ENCODE peak calls at places on chromosomes 6 and 20, in four cellular contexts. One of them, this sample, is unnamed.

GRCh38 chr20:33732166-33732970 is 572 bp downstream of the ZNF341 start:
- DNase-seq in H1: peak; percentile 90
- DNase-seq in K562: peak; percentile 92
- DNase-seq in HCT116: peak; percentile 57
- DNase-seq in this sample: peak; percentile 82

GRCh38 chr20:50992336-50992732 is 30.6 kb downstream of the KCNG1 start:
- DNase-seq in H1: no peak
- DNase-seq in K562: no peak
- DNase-seq in HCT116: no peak
- DNase-seq in this sample: no peak

GRCh38 chr6:13873288-13874190 is 51.2 kb upstream of the RNF182 start:
- DNase-seq in H1: peak; percentile 95
- DNase-seq in K562: peak; percentile 88
- DNase-seq in HCT116: peak; percentile 51
- DNase-seq in this sample: peak; percentile 69

GRCh38 chr6:136930528-136930927 is 8.4 kb downstream of the SLC35D3 start:
- DNase-seq in H1: no peak
- DNase-seq in K562: no peak
- DNase-seq in HCT116: no peak
- DNase-seq in this sample: no peak

GRCh38 chr6:92690997-92691599 is 728.3 kb downstream of the EPHA7 start:
- DNase-seq in H1: no peak
- DNase-seq in K562: no peak
- DNase-seq in HCT116: no peak
- DNase-seq in this sample: no peak

GRCh38 chr6:146788115-146788514 is 189.3 kb downstream of the ADGB start:
- DNase-seq in H1: no peak
- DNase-seq in K562: no peak
- DNase-seq in HCT116: no peak
- DNase-seq in this sample: no peak

GRCh38 chr6:139983555-139984276 is 609.3 kb upstream of the CITED2 start:
- DNase-seq in H1: no peak
- DNase-seq in K562: no peak
- DNase-seq in HCT116: no peak
- DNase-seq in this sample: no peak

GRCh38 chr6:18586133-18586532 is 199.0 kb downstream of the RNF144B start:
- DNase-seq in H1: no peak
- DNase-seq in K562: no peak
- DNase-seq in HCT116: no peak
- DNase-seq in this sample: no peak

GRCh38 chr20:34015401-34016335 is 22.0 kb downstream of the RALY start:
- DNase-seq in H1: no peak
- DNase-seq in K562: no peak
- DNase-seq in HCT116: no peak
- DNase-seq in this sample: no peak

GRCh38 chr6:107118976-107119375 is 3.7 kb upstream of the BEND3 start:
- DNase-seq in H1: no peak
- DNase-seq in K562: peak; percentile 41
- DNase-seq in HCT116: no peak
- DNase-seq in this sample: no peak

GRCh38 chr20:63224272-63225081 is 8.5 kb upstream of the YTHDF1 start:
- DNase-seq in H1: no peak
- DNase-seq in K562: peak; percentile 56
- DNase-seq in HCT116: no peak
- DNase-seq in this sample: peak; percentile 56

GRCh38 chr6:129370268-129370916 is 339.6 kb downstream of the ARHGAP18 start:
- DNase-seq in H1: peak; percentile 54
- DNase-seq in K562: peak; percentile 43
- DNase-seq in HCT116: peak; percentile 45
- DNase-seq in this sample: peak; percentile 32

GRCh38 chr20:59151820-59152219 is 11.8 kb upstream of the ZNF831 start:
- DNase-seq in H1: no peak
- DNase-seq in K562: no peak
- DNase-seq in HCT116: no peak
- DNase-seq in this sample: no peak

GRCh38 chr6:149459761-149460160 is 25.1 kb downstream of the ZC3H12D start:
- DNase-seq in H1: no peak
- DNase-seq in K562: no peak
- DNase-seq in HCT116: no peak
- DNase-seq in this sample: no peak

GRCh38 chr6:69796081-69796626 is 656 bp downstream of the LMBRD1 start:
- DNase-seq in H1: no peak
- DNase-seq in K562: peak; percentile 66
- DNase-seq in HCT116: peak; percentile 63
- DNase-seq in this sample: peak; percentile 56

GRCh38 chr6:157840776-157841175 is 17.7 kb downstream of the SNX9 start:
- DNase-seq in H1: no peak
- DNase-seq in K562: peak; percentile 62
- DNase-seq in HCT116: no peak
- DNase-seq in this sample: no peak

GRCh38 chr6:93177918-93178317 is 241.4 kb downstream of the EPHA7 start:
- DNase-seq in H1: no peak
- DNase-seq in K562: no peak
- DNase-seq in HCT116: no peak
- DNase-seq in this sample: no peak

GRCh38 chr6:155077784-155078183 is 82.7 kb downstream of the TIAM2 start:
- DNase-seq in H1: no peak
- DNase-seq in K562: no peak
- DNase-seq in HCT116: no peak
- DNase-seq in this sample: peak; percentile 40

GRCh38 chr6:47733879-47734558 is 35.6 kb downstream of the ADGRF4 start:
- DNase-seq in H1: no peak
- DNase-seq in K562: peak; percentile 50
- DNase-seq in HCT116: peak; percentile 26
- DNase-seq in this sample: peak; percentile 28

GRCh38 chr20:46588532-46589509 is 38.4 kb upstream of the OCSTAMP start:
- DNase-seq in H1: no peak
- DNase-seq in K562: no peak
- DNase-seq in HCT116: no peak
- DNase-seq in this sample: no peak

GRCh38 chr20:24954151-24954550 is 5.1 kb downstream of the CST7 start:
- DNase-seq in H1: no peak
- DNase-seq in K562: no peak
- DNase-seq in HCT116: no peak
- DNase-seq in this sample: no peak

GRCh38 chr20:5845686-5846651 is 95.8 kb downstream of the SHLD1 start:
- DNase-seq in H1: no peak
- DNase-seq in K562: no peak
- DNase-seq in HCT116: no peak
- DNase-seq in this sample: no peak

GRCh38 chr6:151485616-151486015 is 8.2 kb upstream of the CCDC170 start:
- DNase-seq in H1: no peak
- DNase-seq in K562: no peak
- DNase-seq in HCT116: no peak
- DNase-seq in this sample: no peak

GRCh38 chr20:47032969-47033578 is 138.4 kb downstream of the EYA2 start:
- DNase-seq in H1: no peak
- DNase-seq in K562: no peak
- DNase-seq in HCT116: no peak
- DNase-seq in this sample: peak; percentile 45

DNA sequence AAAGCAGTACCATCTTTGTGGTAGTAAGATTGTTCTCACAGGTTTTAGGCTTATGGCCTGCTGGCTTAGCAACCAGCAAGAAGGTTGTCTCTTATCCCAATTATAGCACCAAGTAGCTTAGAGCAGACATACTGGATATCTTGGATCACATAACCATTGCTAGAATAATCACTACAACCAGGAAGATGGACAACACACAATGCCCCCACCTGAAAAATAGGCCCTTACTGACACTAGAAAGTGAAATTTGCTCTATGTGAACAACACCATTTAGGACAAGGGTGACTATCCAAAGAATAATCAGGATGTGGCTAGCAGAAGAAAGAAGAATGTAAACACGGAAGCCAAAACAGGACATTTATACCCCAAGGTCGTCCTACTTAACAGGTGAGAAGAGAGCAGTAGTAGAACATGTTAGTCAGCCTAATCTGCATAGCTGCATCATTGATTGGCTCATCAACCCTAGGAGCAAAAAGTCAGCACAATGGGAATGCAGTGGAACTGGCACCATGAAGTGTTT is 172.7 kb upstream of the MARCKS start:
- DNase-seq in H1: no peak
- DNase-seq in K562: no peak
- DNase-seq in HCT116: no peak
- DNase-seq in this sample: peak; percentile 24
- TF ChIP-seq FOSL1 in H1: no peak
- TF ChIP-seq FOSL1 in K562: no peak
- TF ChIP-seq FOSL1 in HCT116: no peak
- TF ChIP-seq FOSL1 in this sample: no peak

GRCh38 chr6:144931172-144932035 is 646.3 kb downstream of the UTRN start:
- DNase-seq in H1: peak; percentile 56
- DNase-seq in K562: peak; percentile 46
- DNase-seq in HCT116: no peak
- DNase-seq in this sample: peak; percentile 27
- TF ChIP-seq FOSL1 in H1: no peak
- TF ChIP-seq FOSL1 in K562: no peak
- TF ChIP-seq FOSL1 in HCT116: peak; percentile 6
- TF ChIP-seq FOSL1 in this sample: no peak

GRCh38 chr6:167811689-167812487 is 14.8 kb upstream of the AFDN start:
- DNase-seq in H1: peak; percentile 24
- DNase-seq in K562: peak; percentile 85
- DNase-seq in HCT116: no peak
- DNase-seq in this sample: no peak
- TF ChIP-seq FOSL1 in H1: no peak
- TF ChIP-seq FOSL1 in K562: no peak
- TF ChIP-seq FOSL1 in HCT116: no peak
- TF ChIP-seq FOSL1 in this sample: no peak

DNA sequence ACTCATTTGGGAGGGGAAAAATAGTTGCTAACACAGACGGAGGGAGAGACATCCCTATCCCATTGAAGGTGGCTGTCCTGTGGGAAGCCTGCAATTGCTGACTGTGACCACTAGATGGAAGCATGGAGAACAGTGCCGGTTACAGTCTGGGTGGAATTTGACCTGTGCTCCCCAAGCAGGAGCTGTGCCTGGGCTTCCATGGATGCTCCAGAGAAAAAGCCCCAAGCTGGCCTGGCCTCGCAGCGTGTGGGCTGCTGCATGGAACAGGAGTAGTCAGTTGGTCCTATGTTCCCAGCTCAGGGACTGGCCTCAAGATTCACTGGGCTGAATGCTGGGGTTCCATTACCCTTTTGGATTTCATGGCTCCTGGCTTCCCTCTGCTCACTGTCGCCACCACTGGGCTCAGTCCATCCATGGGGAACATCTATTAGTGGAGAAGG is 116.3 kb upstream of the CHD6 start:
- DNase-seq in H1: peak; percentile 74
- DNase-seq in K562: peak; percentile 71
- DNase-seq in HCT116: peak; percentile 37
- DNase-seq in this sample: peak; percentile 75
- TF ChIP-seq FOSL1 in H1: no peak
- TF ChIP-seq FOSL1 in K562: no peak
- TF ChIP-seq FOSL1 in HCT116: no peak
- TF ChIP-seq FOSL1 in this sample: no peak

GRCh38 chr6:167030222-167031072 is 31.2 kb downstream of the CEP43 start:
- DNase-seq in H1: no peak
- DNase-seq in K562: peak; percentile 51
- DNase-seq in HCT116: no peak
- DNase-seq in this sample: no peak

GRCh38 chr6:167034056-167034455 is 34.9 kb downstream of the CEP43 start:
- DNase-seq in H1: no peak
- DNase-seq in K562: no peak
- DNase-seq in HCT116: no peak
- DNase-seq in this sample: no peak

GRCh38 chr6:167027308-167027707 is 28.1 kb downstream of the CEP43 start:
- DNase-seq in H1: no peak
- DNase-seq in K562: no peak
- DNase-seq in HCT116: no peak
- DNase-seq in this sample: no peak

DNA sequence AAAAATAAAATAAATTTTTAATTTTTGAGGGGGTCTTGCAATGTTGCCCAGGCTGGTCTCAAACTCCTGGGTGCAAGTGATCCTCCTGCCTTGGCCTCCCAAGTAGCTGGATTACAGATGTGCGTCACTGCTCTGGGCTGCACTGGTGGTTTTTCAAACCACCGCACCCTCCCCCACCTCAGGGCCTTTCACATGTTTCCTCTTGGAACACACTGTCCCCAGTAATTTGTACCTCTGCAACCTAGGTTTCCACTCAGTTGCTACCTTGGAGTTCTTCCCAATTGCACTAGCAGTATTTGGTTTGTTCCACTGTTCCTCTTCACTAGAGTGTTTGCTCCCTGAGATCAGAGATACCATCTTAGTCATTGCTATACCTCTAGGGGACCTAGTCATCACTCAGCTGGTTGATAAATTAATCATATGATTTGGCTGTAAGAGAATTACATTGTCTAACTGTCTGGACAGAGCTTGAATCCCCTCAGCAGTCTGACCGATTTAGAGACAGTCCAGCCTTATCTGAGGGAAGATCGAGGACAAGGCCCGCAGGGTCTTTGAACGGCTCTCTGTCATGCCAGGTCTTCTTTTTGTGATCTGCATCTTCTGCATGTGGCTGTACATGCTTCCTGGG is 32.0 kb downstream of the CEP43 start:
- DNase-seq in H1: no peak
- DNase-seq in K562: no peak
- DNase-seq in HCT116: no peak
- DNase-seq in this sample: no peak
- TF ChIP-seq FOSL1 in H1: no peak
- TF ChIP-seq FOSL1 in K562: no peak
- TF ChIP-seq FOSL1 in HCT116: no peak
- TF ChIP-seq FOSL1 in this sample: no peak

GRCh38 chr6:64930664-64931063 is 776.4 kb downstream of the EYS start:
- DNase-seq in H1: no peak
- DNase-seq in K562: no peak
- DNase-seq in HCT116: no peak
- DNase-seq in this sample: no peak
- TF ChIP-seq FOSL1 in H1: no peak
- TF ChIP-seq FOSL1 in K562: no peak
- TF ChIP-seq FOSL1 in HCT116: no peak
- TF ChIP-seq FOSL1 in this sample: no peak

DNA sequence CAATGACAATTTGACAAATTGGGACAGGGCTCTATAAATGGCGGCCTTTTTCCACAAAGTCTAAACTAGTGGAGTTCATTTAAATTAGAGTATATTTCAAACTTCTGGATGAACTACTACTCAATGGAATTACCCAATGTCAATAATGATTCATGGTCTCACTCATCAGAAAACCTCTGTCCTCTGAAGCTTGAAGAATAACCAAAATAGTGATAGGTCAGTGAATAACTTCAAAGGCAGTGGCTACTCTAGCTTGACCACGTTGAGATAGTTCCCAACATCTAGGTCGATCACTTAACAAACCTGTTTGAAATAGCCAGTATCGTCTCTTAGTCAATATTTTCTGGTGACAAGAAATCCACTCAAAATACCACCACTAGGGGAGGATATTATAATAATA is 197.6 kb downstream of the HDGFL1 start:
- DNase-seq in H1: no peak
- DNase-seq in K562: no peak
- DNase-seq in HCT116: no peak
- DNase-seq in this sample: no peak
- TF ChIP-seq FOSL1 in H1: no peak
- TF ChIP-seq FOSL1 in K562: no peak
- TF ChIP-seq FOSL1 in HCT116: no peak
- TF ChIP-seq FOSL1 in this sample: no peak